ENCODE peak calls at places on chromosome 15, in nine cellular contexts. One of them, this sample, is unnamed.

GRCh38 chr15:39720721-39721611 is 61.7 kb downstream of the FSIP1 start:
- DNase-seq in left ventricle myocardium superior: no peak
- DNase-seq in occipital lobe: no peak
- DNase-seq in right lobe of liver: no peak
- DNase-seq in germinal center: no peak
- DNase-seq in activated CD8-positive, alpha-beta T cell treated with anti-CD3 and anti-CD28 coated beads for 36 hours: no peak
- DNase-seq in ACHN: no peak
- DNase-seq in endothelial cell: no peak
- DNase-seq in heart left ventricle: no peak
- DNase-seq in this sample: no peak

GRCh38 chr15:24772709-24773373 is 97.3 kb downstream of the NPAP1 start:
- DNase-seq in activated CD8-positive, alpha-beta T cell treated with anti-CD3 and anti-CD28 coated beads for 36 hours: peak
- DNase-seq in heart left ventricle: peak
- DNase-seq in occipital lobe: peak
- DNase-seq in left ventricle myocardium superior: peak
- DNase-seq in right lobe of liver: peak
- DNase-seq in germinal center: peak
- DNase-seq in ACHN: peak
- DNase-seq in endothelial cell: peak
- DNase-seq in this sample: peak

GRCh38 chr15:84023636-84024035 is 211.9 kb upstream of the GOLGA6L4 start:
- DNase-seq in activated CD8-positive, alpha-beta T cell treated with anti-CD3 and anti-CD28 coated beads for 36 hours: peak
- DNase-seq in ACHN: peak
- DNase-seq in occipital lobe: no peak
- DNase-seq in endothelial cell: peak
- DNase-seq in left ventricle myocardium superior: no peak
- DNase-seq in heart left ventricle: peak
- DNase-seq in germinal center: peak
- DNase-seq in right lobe of liver: no peak
- DNase-seq in this sample: no peak

GRCh38 chr15:59140422-59141226 is 35.7 kb downstream of the CCNB2 start:
- DNase-seq in ACHN: no peak
- DNase-seq in activated CD8-positive, alpha-beta T cell treated with anti-CD3 and anti-CD28 coated beads for 36 hours: no peak
- DNase-seq in right lobe of liver: no peak
- DNase-seq in heart left ventricle: no peak
- DNase-seq in germinal center: no peak
- DNase-seq in endothelial cell: no peak
- DNase-seq in occipital lobe: no peak
- DNase-seq in left ventricle myocardium superior: no peak
- DNase-seq in this sample: no peak

GRCh38 chr15:77004189-77004588 is 9.3 kb downstream of the PSTPIP1 start:
- DNase-seq in endothelial cell: peak
- DNase-seq in activated CD8-positive, alpha-beta T cell treated with anti-CD3 and anti-CD28 coated beads for 36 hours: no peak
- DNase-seq in occipital lobe: no peak
- DNase-seq in ACHN: no peak
- DNase-seq in heart left ventricle: peak
- DNase-seq in right lobe of liver: no peak
- DNase-seq in left ventricle myocardium superior: peak
- DNase-seq in germinal center: no peak
- DNase-seq in this sample: peak

GRCh38 chr15:39154136-39154770 is 426.6 kb upstream of the THBS1 start:
- DNase-seq in right lobe of liver: no peak
- DNase-seq in activated CD8-positive, alpha-beta T cell treated with anti-CD3 and anti-CD28 coated beads for 36 hours: no peak
- DNase-seq in occipital lobe: no peak
- DNase-seq in germinal center: no peak
- DNase-seq in heart left ventricle: no peak
- DNase-seq in left ventricle myocardium superior: no peak
- DNase-seq in endothelial cell: no peak
- DNase-seq in ACHN: peak
- DNase-seq in this sample: no peak

GRCh38 chr15:43096411-43096810 is 9.4 kb downstream of the UBR1 start:
- DNase-seq in left ventricle myocardium superior: no peak
- DNase-seq in activated CD8-positive, alpha-beta T cell treated with anti-CD3 and anti-CD28 coated beads for 36 hours: no peak
- DNase-seq in germinal center: no peak
- DNase-seq in heart left ventricle: no peak
- DNase-seq in endothelial cell: no peak
- DNase-seq in occipital lobe: no peak
- DNase-seq in ACHN: no peak
- DNase-seq in right lobe of liver: no peak
- DNase-seq in this sample: no peak

GRCh38 chr15:99098991-99099390 is 5.9 kb upstream of the SYNM start:
- DNase-seq in right lobe of liver: no peak
- DNase-seq in endothelial cell: no peak
- DNase-seq in germinal center: no peak
- DNase-seq in left ventricle myocardium superior: no peak
- DNase-seq in occipital lobe: no peak
- DNase-seq in activated CD8-positive, alpha-beta T cell treated with anti-CD3 and anti-CD28 coated beads for 36 hours: no peak
- DNase-seq in ACHN: no peak
- DNase-seq in heart left ventricle: no peak
- DNase-seq in this sample: no peak

GRCh38 chr15:65311760-65312159 is 7.3 kb downstream of the RNU5B-1 start:
- DNase-seq in occipital lobe: no peak
- DNase-seq in germinal center: no peak
- DNase-seq in heart left ventricle: no peak
- DNase-seq in activated CD8-positive, alpha-beta T cell treated with anti-CD3 and anti-CD28 coated beads for 36 hours: no peak
- DNase-seq in right lobe of liver: peak
- DNase-seq in left ventricle myocardium superior: no peak
- DNase-seq in ACHN: no peak
- DNase-seq in endothelial cell: no peak
- DNase-seq in this sample: peak

GRCh38 chr15:101651753-101652097 is 456 bp downstream of the TM2D3 start:
- DNase-seq in right lobe of liver: no peak
- DNase-seq in ACHN: peak
- DNase-seq in activated CD8-positive, alpha-beta T cell treated with anti-CD3 and anti-CD28 coated beads for 36 hours: no peak
- DNase-seq in germinal center: no peak
- DNase-seq in left ventricle myocardium superior: no peak
- DNase-seq in occipital lobe: peak
- DNase-seq in heart left ventricle: peak
- DNase-seq in endothelial cell: no peak
- DNase-seq in this sample: no peak

GRCh38 chr15:66221126-66221525 is 32.4 kb downstream of the MEGF11 start:
- DNase-seq in heart left ventricle: no peak
- DNase-seq in activated CD8-positive, alpha-beta T cell treated with anti-CD3 and anti-CD28 coated beads for 36 hours: no peak
- DNase-seq in left ventricle myocardium superior: no peak
- DNase-seq in endothelial cell: no peak
- DNase-seq in right lobe of liver: no peak
- DNase-seq in germinal center: no peak
- DNase-seq in occipital lobe: no peak
- DNase-seq in ACHN: no peak
- DNase-seq in this sample: no peak

GRCh38 chr15:31040611-31041010 is 49.2 kb upstream of the MTMR10 start:
- DNase-seq in ACHN: no peak
- DNase-seq in endothelial cell: no peak
- DNase-seq in right lobe of liver: no peak
- DNase-seq in germinal center: no peak
- DNase-seq in activated CD8-positive, alpha-beta T cell treated with anti-CD3 and anti-CD28 coated beads for 36 hours: no peak
- DNase-seq in occipital lobe: no peak
- DNase-seq in heart left ventricle: no peak
- DNase-seq in left ventricle myocardium superior: no peak
- DNase-seq in this sample: no peak

GRCh38 chr15:38843736-38844590 is 279.3 kb upstream of the RASGRP1 start:
- DNase-seq in ACHN: peak
- DNase-seq in germinal center: no peak
- DNase-seq in endothelial cell: no peak
- DNase-seq in right lobe of liver: no peak
- DNase-seq in left ventricle myocardium superior: no peak
- DNase-seq in occipital lobe: no peak
- DNase-seq in activated CD8-positive, alpha-beta T cell treated with anti-CD3 and anti-CD28 coated beads for 36 hours: no peak
- DNase-seq in heart left ventricle: no peak
- DNase-seq in this sample: no peak

GRCh38 chr15:52731004-52731403 is 51.8 kb upstream of the ATOSA start:
- DNase-seq in activated CD8-positive, alpha-beta T cell treated with anti-CD3 and anti-CD28 coated beads for 36 hours: no peak
- DNase-seq in heart left ventricle: no peak
- DNase-seq in occipital lobe: no peak
- DNase-seq in left ventricle myocardium superior: no peak
- DNase-seq in right lobe of liver: no peak
- DNase-seq in ACHN: no peak
- DNase-seq in germinal center: no peak
- DNase-seq in endothelial cell: no peak
- DNase-seq in this sample: no peak

GRCh38 chr15:24659622-24660021 is 16.0 kb upstream of the NPAP1 start:
- DNase-seq in endothelial cell: no peak
- DNase-seq in heart left ventricle: no peak
- DNase-seq in right lobe of liver: no peak
- DNase-seq in ACHN: no peak
- DNase-seq in germinal center: no peak
- DNase-seq in left ventricle myocardium superior: no peak
- DNase-seq in activated CD8-positive, alpha-beta T cell treated with anti-CD3 and anti-CD28 coated beads for 36 hours: no peak
- DNase-seq in occipital lobe: no peak
- DNase-seq in this sample: no peak

GRCh38 chr15:69979783-69980182 is 117.9 kb downstream of the TLE3 start:
- DNase-seq in ACHN: no peak
- DNase-seq in endothelial cell: no peak
- DNase-seq in heart left ventricle: no peak
- DNase-seq in right lobe of liver: no peak
- DNase-seq in germinal center: peak
- DNase-seq in occipital lobe: no peak
- DNase-seq in left ventricle myocardium superior: no peak
- DNase-seq in activated CD8-positive, alpha-beta T cell treated with anti-CD3 and anti-CD28 coated beads for 36 hours: no peak
- DNase-seq in this sample: no peak

GRCh38 chr15:45136378-45136764 is 6.6 kb downstream of the DUOX1 start:
- DNase-seq in occipital lobe: no peak
- DNase-seq in germinal center: no peak
- DNase-seq in endothelial cell: peak
- DNase-seq in heart left ventricle: no peak
- DNase-seq in activated CD8-positive, alpha-beta T cell treated with anti-CD3 and anti-CD28 coated beads for 36 hours: peak
- DNase-seq in right lobe of liver: no peak
- DNase-seq in left ventricle myocardium superior: no peak
- DNase-seq in ACHN: no peak
- DNase-seq in this sample: no peak